ENCODE peak calls at places on chromosomes 7 and 10, in ten cellular contexts. U is lower lobe of right lung; G is thoracic aorta; C is PC-3; N is left lung; A is B cell; E is psoas muscle; Z is Panc1; Q is natural killer cell; K is CD8-positive, alpha-beta T cell. F is an unnamed sample.

GRCh38 chr10:104750306-104750705 is 109.2 kb downstream of the SORCS3 start:
- ATAC-seq in U (no peak), G (no peak), C (no peak), N (no peak), A (no peak), E (no peak), Z (no peak), Q (no peak), K (no peak), F (no peak)

GRCh38 chr7:102248456-102249395 is 37.9 kb upstream of the SH2B2 start:
- ATAC-seq in U (peak; percentile 22), G (no peak), C (no peak), N (no peak), A (no peak), E (no peak), Z (no peak), Q (no peak), K (no peak), F (no peak)

GRCh38 chr7:129785457-129786178 is 167.1 kb downstream of the UBE2H start:
- ATAC-seq in U (no peak), G (no peak), C (no peak), N (no peak), A (peak; percentile 29), E (peak; percentile 4), Z (no peak), Q (peak; percentile 25), K (peak; percentile 19), F (no peak)

GRCh38 chr7:2387897-2388636 is 15.3 kb upstream of the CHST12 start:
- ATAC-seq in U (peak; percentile 45), G (no peak), C (no peak), N (peak; percentile 41), A (no peak), E (peak; percentile 53), Z (peak; percentile 3), Q (no peak), K (no peak), F (peak; percentile 52)

GRCh38 chr10:3452234-3452633 is 279.7 kb upstream of the PITRM1 start:
- ATAC-seq in U (peak; percentile 49), G (peak; percentile 86), C (peak; percentile 62), N (peak; percentile 86), A (no peak), E (peak; percentile 36), Z (peak; percentile 53), Q (no peak), K (no peak), F (peak; percentile 25)

GRCh38 chr10:122475581-122475980 is 14.2 kb downstream of the HTRA1 start:
- ATAC-seq in U (no peak), G (no peak), C (no peak), N (peak; percentile 37), A (no peak), E (peak; percentile 57), Z (peak; percentile 46), Q (no peak), K (no peak), F (no peak)

GRCh38 chr10:70164179-70164578 is 6.1 kb downstream of the SAR1A start:
- ATAC-seq in U (no peak), G (no peak), C (no peak), N (no peak), A (no peak), E (peak; percentile 78), Z (no peak), Q (no peak), K (no peak), F (no peak)

GRCh38 chr10:121311812-121312443 is 286.3 kb downstream of the FGFR2 start:
- ATAC-seq in U (no peak), G (no peak), C (no peak), N (no peak), A (no peak), E (no peak), Z (no peak), Q (no peak), K (no peak), F (no peak)

GRCh38 chr10:45547207-45547606 is 125.4 kb downstream of the ZFAND4 start:
- ATAC-seq in U (no peak), G (no peak), C (no peak), N (no peak), A (no peak), E (no peak), Z (no peak), Q (no peak), K (no peak), F (no peak)

GRCh38 chr7:138396251-138397070 is 63.6 kb upstream of the TRIM24 start:
- ATAC-seq in U (peak; percentile 92), G (no peak), C (no peak), N (peak; percentile 96), A (no peak), E (no peak), Z (no peak), Q (no peak), K (no peak), F (no peak)

GRCh38 chr10:133474027-133474426 is 20.3 kb downstream of the SCART1 start:
- ATAC-seq in U (no peak), G (no peak), C (no peak), N (no peak), A (no peak), E (no peak), Z (no peak), Q (peak; percentile 37), K (no peak), F (no peak)

GRCh38 chr10:49297818-49298665 is 928 bp upstream of the C10orf71 start:
- ATAC-seq in U (no peak), G (no peak), C (no peak), N (no peak), A (no peak), E (peak; percentile 19), Z (no peak), Q (no peak), K (no peak), F (no peak)

GRCh38 chr10:45452743-45453452 is 78.9 kb downstream of the ALOX5 start:
- ATAC-seq in U (peak; percentile 38), G (no peak), C (no peak), N (no peak), A (no peak), E (no peak), Z (peak; percentile 66), Q (no peak), K (no peak), F (no peak)

GRCh38 chr10:43843331-43844101 is 194.8 kb upstream of the ZNF32 start:
- ATAC-seq in U (peak; percentile 54), G (no peak), C (no peak), N (peak; percentile 33), A (no peak), E (peak; percentile 53), Z (no peak), Q (no peak), K (no peak), F (no peak)

GRCh38 chr7:102244601-102245000 is 42.1 kb upstream of the SH2B2 start:
- ATAC-seq in U (no peak), G (no peak), C (no peak), N (no peak), A (no peak), E (no peak), Z (no peak), Q (no peak), K (no peak), F (no peak)

GRCh38 chr10:74137992-74138391 is 12.6 kb downstream of the AP3M1 start:
- ATAC-seq in U (no peak), G (no peak), C (no peak), N (no peak), A (no peak), E (no peak), Z (peak; percentile 51), Q (no peak), K (peak; percentile 56), F (no peak)

GRCh38 chr7:143929224-143929920 is 5.7 kb upstream of the OR2F2 start:
- ATAC-seq in U (no peak), G (no peak), C (peak; percentile 60), N (no peak), A (no peak), E (no peak), Z (no peak), Q (no peak), K (no peak), F (no peak)

GRCh38 chr10:84363434-84363833 is 35.0 kb downstream of the CCSER2 start:
- ATAC-seq in U (no peak), G (no peak), C (no peak), N (no peak), A (no peak), E (no peak), Z (no peak), Q (no peak), K (peak; percentile 32), F (no peak)

GRCh38 chr10:92291921-92292860 is 1.2 kb downstream of the MARCHF5 start:
- ATAC-seq in U (peak; percentile 2), G (no peak), C (peak; percentile 4), N (peak; percentile 8), A (no peak), E (peak; percentile 12), Z (no peak), Q (no peak), K (no peak), F (no peak)

GRCh38 chr10:69709366-69709941 is 79.4 kb downstream of the FAM241B start:
- ATAC-seq in U (peak; percentile 25), G (no peak), C (no peak), N (no peak), A (no peak), E (no peak), Z (no peak), Q (no peak), K (no peak), F (no peak)

GRCh38 chr10:17590969-17591645 is 26.1 kb downstream of the HACD1 start:
- ATAC-seq in U (no peak), G (no peak), C (no peak), N (no peak), A (no peak), E (peak; percentile 39), Z (no peak), Q (no peak), K (no peak), F (no peak)

GRCh38 chr7:152661479-152661878 is 14.5 kb downstream of the XRCC2 start:
- ATAC-seq in U (no peak), G (no peak), C (no peak), N (no peak), A (no peak), E (peak; percentile 76), Z (peak; percentile 62), Q (no peak), K (no peak), F (no peak)

F was measured in esophagus mucosa.